ENCODE peak calls at places on chromosome 18, in seven cellular contexts. One of them, this sample, is unnamed.

GRCh38 chr18:48139427-48140347 is 209.2 kb upstream of the SMAD2 start:
- DNase-seq in fibroblast of pulmonary artery: no peak
- DNase-seq in hepatocyte: no peak
- DNase-seq in OCI-LY7: no peak
- DNase-seq in foreskin fibroblast: no peak
- DNase-seq in left lung: peak; percentile 76
- DNase-seq in cardiac muscle cell: peak; percentile 46
- DNase-seq in this sample: peak; percentile 24

GRCh38 chr18:65206551-65207260 is 544.1 kb upstream of the CDH7 start:
- DNase-seq in hepatocyte: peak; percentile 6
- DNase-seq in cardiac muscle cell: peak; percentile 46
- DNase-seq in fibroblast of pulmonary artery: no peak
- DNase-seq in left lung: no peak
- DNase-seq in OCI-LY7: no peak
- DNase-seq in foreskin fibroblast: no peak
- DNase-seq in this sample: no peak

GRCh38 chr18:434410-434809 is 66.1 kb downstream of the COLEC12 start:
- DNase-seq in left lung: no peak
- DNase-seq in foreskin fibroblast: no peak
- DNase-seq in fibroblast of pulmonary artery: peak; percentile 40
- DNase-seq in OCI-LY7: no peak
- DNase-seq in cardiac muscle cell: no peak
- DNase-seq in hepatocyte: no peak
- DNase-seq in this sample: no peak

GRCh38 chr18:80022613-80023012 is 11.6 kb upstream of the RBFA start:
- DNase-seq in left lung: no peak
- DNase-seq in OCI-LY7: peak; percentile 54
- DNase-seq in foreskin fibroblast: no peak
- DNase-seq in cardiac muscle cell: peak; percentile 54
- DNase-seq in fibroblast of pulmonary artery: peak; percentile 44
- DNase-seq in hepatocyte: no peak
- DNase-seq in this sample: no peak

GRCh38 chr18:33854827-33855139 is 276.8 kb downstream of the ASXL3 start:
- DNase-seq in left lung: no peak
- DNase-seq in cardiac muscle cell: no peak
- DNase-seq in OCI-LY7: peak; percentile 33
- DNase-seq in hepatocyte: no peak
- DNase-seq in fibroblast of pulmonary artery: no peak
- DNase-seq in foreskin fibroblast: no peak
- DNase-seq in this sample: no peak

GRCh38 chr18:46621111-46621766 is 35.8 kb downstream of the LOXHD1 start:
- DNase-seq in foreskin fibroblast: no peak
- DNase-seq in fibroblast of pulmonary artery: no peak
- DNase-seq in left lung: no peak
- DNase-seq in OCI-LY7: no peak
- DNase-seq in hepatocyte: no peak
- DNase-seq in cardiac muscle cell: no peak
- DNase-seq in this sample: no peak

GRCh38 chr18:79366177-79367094 is 29.3 kb upstream of the NFATC1 start:
- DNase-seq in cardiac muscle cell: no peak
- DNase-seq in left lung: no peak
- DNase-seq in OCI-LY7: no peak
- DNase-seq in foreskin fibroblast: peak; percentile 89
- DNase-seq in hepatocyte: no peak
- DNase-seq in fibroblast of pulmonary artery: peak; percentile 7
- DNase-seq in this sample: no peak

GRCh38 chr18:11324956-11325873 is 175.8 kb upstream of the PIEZO2 start:
- DNase-seq in OCI-LY7: no peak
- DNase-seq in cardiac muscle cell: no peak
- DNase-seq in left lung: no peak
- DNase-seq in foreskin fibroblast: peak; percentile 73
- DNase-seq in fibroblast of pulmonary artery: peak; percentile 71
- DNase-seq in hepatocyte: no peak
- DNase-seq in this sample: no peak

DNA sequence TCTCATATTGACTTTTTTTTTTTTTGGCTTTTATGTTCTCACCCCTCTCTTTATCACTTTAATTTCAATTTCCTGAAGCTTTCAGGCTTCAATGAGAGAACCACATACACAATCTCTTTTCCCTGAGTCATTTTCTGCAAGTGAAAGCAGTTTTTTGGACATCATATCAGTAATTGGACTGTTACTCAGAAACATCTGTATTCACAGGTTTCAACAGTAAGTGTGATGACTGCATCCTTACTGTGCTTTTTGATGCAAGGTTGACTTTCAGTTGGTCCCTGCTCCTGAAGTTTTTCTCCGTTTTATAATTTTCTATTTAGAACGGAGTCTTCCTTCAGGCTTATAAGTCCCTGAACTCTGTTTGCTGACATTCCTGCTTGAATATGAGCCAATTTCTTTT is 70.5 kb upstream of the CCBE1 start:
- DNase-seq in OCI-LY7: no peak
- DNase-seq in foreskin fibroblast: peak; percentile 52
- DNase-seq in hepatocyte: no peak
- DNase-seq in cardiac muscle cell: no peak
- DNase-seq in fibroblast of pulmonary artery: peak; percentile 47
- DNase-seq in left lung: no peak
- DNase-seq in this sample: no peak
- H3K4me3 ChIP-seq in OCI-LY7: no peak overlapping the region
- H3K4me3 ChIP-seq in foreskin fibroblast: no peak overlapping the region
- H3K4me3 ChIP-seq in hepatocyte: no peak overlapping the region
- H3K4me3 ChIP-seq in cardiac muscle cell: no peak overlapping the region
- H3K4me3 ChIP-seq in fibroblast of pulmonary artery: no peak overlapping the region
- H3K4me3 ChIP-seq in left lung: no peak overlapping the region
- H3K4me3 ChIP-seq in this sample: no peak overlapping the region

DNA sequence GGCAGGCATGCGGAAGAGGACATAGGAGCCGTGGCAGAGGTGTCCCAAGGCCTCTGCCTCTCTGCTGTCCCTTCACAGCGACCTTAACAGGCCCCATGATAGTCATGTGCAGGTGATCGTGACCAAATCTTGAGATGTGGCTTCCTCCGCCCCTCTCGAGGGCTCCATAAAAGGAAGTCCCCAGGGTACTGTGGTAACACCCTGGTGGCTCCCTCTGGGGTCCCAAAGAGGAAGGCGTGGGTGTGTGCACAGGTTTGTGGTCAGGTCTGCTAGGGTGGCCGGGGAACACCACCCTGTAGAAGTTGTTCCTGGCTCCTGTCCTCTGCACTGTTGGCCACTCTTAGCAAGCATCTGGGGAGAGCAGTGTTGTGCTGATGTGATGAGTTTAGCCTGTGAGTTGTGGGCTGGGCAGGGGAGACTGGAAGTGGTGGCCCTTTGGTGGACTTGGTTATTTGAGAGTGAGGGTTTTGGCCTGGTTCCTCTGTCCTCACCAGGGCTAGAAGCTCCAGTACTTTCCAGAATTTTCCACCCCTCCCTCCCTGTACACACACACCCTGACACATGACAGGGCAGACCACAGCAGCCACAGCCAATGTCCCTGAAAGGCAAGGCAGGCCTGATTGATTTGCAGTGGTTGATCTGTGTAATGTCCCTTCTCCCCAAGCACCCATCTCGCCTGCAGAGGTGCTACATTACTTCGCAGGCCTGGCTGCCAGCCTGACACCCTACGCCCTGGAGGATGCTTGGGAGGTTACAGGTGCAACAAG is 68.9 kb upstream of the BOD1L2 start:
- DNase-seq in fibroblast of pulmonary artery: no peak
- DNase-seq in OCI-LY7: peak; percentile 85
- DNase-seq in cardiac muscle cell: no peak
- DNase-seq in hepatocyte: no peak
- DNase-seq in left lung: no peak
- DNase-seq in foreskin fibroblast: no peak
- DNase-seq in this sample: no peak
- TF ChIP-seq CTCF in fibroblast of pulmonary artery: no peak
- TF ChIP-seq CTCF in OCI-LY7: no peak
- TF ChIP-seq CTCF in cardiac muscle cell: no peak
- TF ChIP-seq CTCF in hepatocyte: no peak
- TF ChIP-seq CTCF in left lung: no peak
- TF ChIP-seq CTCF in foreskin fibroblast: no peak
- TF ChIP-seq CTCF in this sample: no peak

GRCh38 chr18:51193621-51194287 is 3.7 kb downstream of the MEX3C start:
- DNase-seq in left lung: no peak
- DNase-seq in hepatocyte: no peak
- DNase-seq in OCI-LY7: no peak
- DNase-seq in fibroblast of pulmonary artery: peak; percentile 31
- DNase-seq in foreskin fibroblast: peak; percentile 43
- DNase-seq in cardiac muscle cell: no peak
- DNase-seq in this sample: no peak
- H3K4me3 ChIP-seq in left lung: no peak overlapping the region
- H3K4me3 ChIP-seq in hepatocyte: peak overlapping the region; percentile 71
- H3K4me3 ChIP-seq in OCI-LY7: peak overlapping the region; percentile 92
- H3K4me3 ChIP-seq in fibroblast of pulmonary artery: peak overlapping the region; percentile 81
- H3K4me3 ChIP-seq in foreskin fibroblast: peak overlapping the region; percentile 13
- H3K4me3 ChIP-seq in cardiac muscle cell: peak overlapping the region; percentile 95
- H3K4me3 ChIP-seq in this sample: peak overlapping the region; percentile 85

DNA sequence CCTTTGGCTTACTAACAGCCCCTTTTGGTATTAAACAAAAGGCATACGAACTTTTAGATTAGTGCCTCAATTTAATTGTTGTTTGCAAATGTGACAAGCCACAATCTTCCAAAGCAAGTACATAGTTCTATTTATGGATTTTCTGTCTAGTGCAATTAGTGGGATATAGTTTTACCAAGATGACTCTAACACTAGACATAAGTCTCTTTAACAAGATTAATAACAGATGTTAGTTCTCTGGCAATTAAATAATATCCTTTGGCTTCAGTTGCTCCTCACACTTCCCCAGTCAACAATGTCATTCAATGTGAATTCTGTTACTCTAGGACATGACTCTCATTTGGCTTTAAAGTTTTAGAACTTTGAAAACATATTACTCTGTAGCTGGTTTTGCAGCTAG is 16.7 kb upstream of the MC4R start:
- DNase-seq in cardiac muscle cell: no peak
- DNase-seq in fibroblast of pulmonary artery: no peak
- DNase-seq in OCI-LY7: no peak
- DNase-seq in foreskin fibroblast: no peak
- DNase-seq in hepatocyte: no peak
- DNase-seq in left lung: no peak
- DNase-seq in this sample: no peak
- TF ChIP-seq CTCF in cardiac muscle cell: no peak
- TF ChIP-seq CTCF in fibroblast of pulmonary artery: no peak
- TF ChIP-seq CTCF in OCI-LY7: no peak
- TF ChIP-seq CTCF in foreskin fibroblast: no peak
- TF ChIP-seq CTCF in hepatocyte: no peak
- TF ChIP-seq CTCF in left lung: no peak
- TF ChIP-seq CTCF in this sample: no peak

GRCh38 chr18:63311481-63312409 is 7.8 kb downstream of the BCL2 start:
- DNase-seq in OCI-LY7: no peak
- DNase-seq in fibroblast of pulmonary artery: no peak
- DNase-seq in hepatocyte: no peak
- DNase-seq in left lung: no peak
- DNase-seq in foreskin fibroblast: no peak
- DNase-seq in cardiac muscle cell: no peak
- DNase-seq in this sample: no peak
- H3K4me3 ChIP-seq in OCI-LY7: no peak overlapping the region
- H3K4me3 ChIP-seq in fibroblast of pulmonary artery: no peak overlapping the region
- H3K4me3 ChIP-seq in hepatocyte: no peak overlapping the region
- H3K4me3 ChIP-seq in left lung: no peak overlapping the region
- H3K4me3 ChIP-seq in foreskin fibroblast: no peak overlapping the region
- H3K4me3 ChIP-seq in cardiac muscle cell: no peak overlapping the region
- H3K4me3 ChIP-seq in this sample: no peak overlapping the region

GRCh38 chr18:49335677-49336076 is 124.8 kb downstream of the DYM start:
- DNase-seq in hepatocyte: no peak
- DNase-seq in foreskin fibroblast: no peak
- DNase-seq in OCI-LY7: peak; percentile 8
- DNase-seq in left lung: no peak
- DNase-seq in cardiac muscle cell: no peak
- DNase-seq in fibroblast of pulmonary artery: no peak
- DNase-seq in this sample: no peak
- TF ChIP-seq CTCF in hepatocyte: peak; percentile 3
- TF ChIP-seq CTCF in foreskin fibroblast: no peak
- TF ChIP-seq CTCF in OCI-LY7: peak; percentile 58
- TF ChIP-seq CTCF in left lung: no peak
- TF ChIP-seq CTCF in cardiac muscle cell: no peak
- TF ChIP-seq CTCF in fibroblast of pulmonary artery: no peak
- TF ChIP-seq CTCF in this sample: peak; percentile 13

DNA sequence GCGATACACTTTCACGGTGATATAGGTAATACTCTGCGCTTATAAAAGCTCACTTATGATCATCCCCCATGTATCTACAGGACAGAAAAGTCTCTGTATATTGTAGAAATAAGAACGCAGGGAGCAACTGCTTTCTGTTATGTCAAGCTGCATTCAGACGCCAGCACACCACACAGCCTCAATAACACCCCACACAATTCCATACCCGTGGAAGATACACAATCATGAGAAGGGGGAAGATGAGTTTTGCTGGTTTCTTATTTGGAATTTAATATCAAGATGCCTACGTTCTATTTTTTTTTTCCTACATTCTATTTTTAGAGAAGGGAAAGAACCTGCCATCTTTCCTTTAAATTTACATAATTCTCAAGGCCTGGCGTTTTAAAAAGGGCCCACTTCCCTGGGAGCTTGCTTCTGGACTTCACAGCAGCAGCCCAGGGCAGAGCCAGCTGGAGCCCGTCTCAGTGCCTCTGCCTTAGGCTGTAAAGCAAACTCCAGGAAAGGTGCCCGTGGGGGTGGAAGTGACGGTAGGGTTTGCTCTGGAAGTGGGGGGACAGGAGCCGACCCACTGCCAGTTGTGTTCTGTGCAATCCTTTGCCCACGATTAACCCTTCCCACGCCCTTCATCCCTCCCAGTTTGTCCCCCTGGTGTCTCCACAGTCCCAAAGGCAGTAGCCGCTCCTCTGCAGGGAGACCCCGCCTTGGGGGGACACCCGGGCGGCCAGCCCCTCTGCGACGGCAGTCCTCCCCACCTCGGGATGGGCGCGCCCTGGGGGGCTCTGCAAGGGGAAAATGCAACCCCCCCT is 5.3 kb downstream of the PTGR3 start:
- DNase-seq in left lung: no peak
- DNase-seq in hepatocyte: peak; percentile 46
- DNase-seq in cardiac muscle cell: no peak
- DNase-seq in foreskin fibroblast: no peak
- DNase-seq in fibroblast of pulmonary artery: no peak
- DNase-seq in OCI-LY7: no peak
- DNase-seq in this sample: no peak
- H3K4me3 ChIP-seq in left lung: peak overlapping the region; percentile 39
- H3K4me3 ChIP-seq in hepatocyte: peak overlapping the region; percentile 60
- H3K4me3 ChIP-seq in cardiac muscle cell: peak overlapping the region; percentile 30
- H3K4me3 ChIP-seq in foreskin fibroblast: peak overlapping the region; percentile 98
- H3K4me3 ChIP-seq in fibroblast of pulmonary artery: peak overlapping the region; percentile 37
- H3K4me3 ChIP-seq in OCI-LY7: no peak overlapping the region
- H3K4me3 ChIP-seq in this sample: peak overlapping the region; percentile 43

DNA sequence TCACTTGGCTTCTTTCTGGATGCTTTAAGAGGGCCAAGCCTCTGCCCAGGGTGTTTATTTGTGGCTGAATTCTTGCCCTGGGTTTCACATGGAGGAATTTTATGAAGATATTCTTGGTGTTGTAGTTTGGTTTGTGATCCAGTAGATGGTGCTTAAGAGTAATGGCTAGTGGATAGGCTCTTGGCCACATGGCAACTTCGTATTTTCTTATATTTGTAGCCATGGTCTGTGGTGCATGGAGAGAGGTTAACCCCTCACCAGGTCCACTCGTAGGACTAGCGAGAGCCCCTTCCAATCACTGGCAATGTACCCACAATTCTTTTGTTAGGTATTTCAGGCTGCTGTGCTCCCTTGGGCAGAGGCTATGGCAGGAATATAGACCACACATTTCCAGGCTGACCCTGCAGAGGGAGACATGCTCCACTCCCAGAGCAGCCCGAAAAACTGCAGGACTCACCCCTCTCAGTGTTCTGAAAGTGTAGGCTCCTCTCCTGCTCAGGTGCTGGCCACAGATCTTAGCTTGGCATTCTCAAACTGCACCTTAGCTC is 582.1 kb upstream of the SETBP1 start:
- DNase-seq in hepatocyte: no peak
- DNase-seq in left lung: no peak
- DNase-seq in OCI-LY7: no peak
- DNase-seq in fibroblast of pulmonary artery: peak; percentile 56
- DNase-seq in cardiac muscle cell: peak; percentile 2
- DNase-seq in foreskin fibroblast: peak; percentile 18
- DNase-seq in this sample: peak; percentile 37
- TF ChIP-seq CTCF in hepatocyte: peak; percentile 23
- TF ChIP-seq CTCF in left lung: peak; percentile 29
- TF ChIP-seq CTCF in OCI-LY7: peak; percentile 48
- TF ChIP-seq CTCF in fibroblast of pulmonary artery: peak; percentile 39
- TF ChIP-seq CTCF in cardiac muscle cell: peak; percentile 45
- TF ChIP-seq CTCF in foreskin fibroblast: peak; percentile 43
- TF ChIP-seq CTCF in this sample: peak; percentile 55

This sample was measured in BE2C.